ENCODE peak calls at places on chromosomes 5 and 9, in eight cellular contexts. H, U, G, T, O, C, B and D are unnamed samples.

GRCh38 chr5:126811515-126812198 is 34.7 kb downstream of the LMNB1 start:
- DNase-seq in H (no peak), U (no peak), G (no peak), T (peak), O (no peak), C (no peak), B (no peak), D (no peak)

GRCh38 chr5:68682400-68683152 is 411.2 kb upstream of the SLC30A5 start:
- DNase-seq in H (no peak), U (no peak), G (peak), T (no peak), O (no peak), C (no peak), B (peak), D (no peak)

GRCh38 chr9:3756071-3756470 is 230.3 kb upstream of the RFX3 start:
- DNase-seq in H (no peak), U (no peak), G (no peak), T (no peak), O (no peak), C (no peak), B (no peak), D (no peak)

GRCh38 chr9:125989524-125990180 is 242.5 kb downstream of the PBX3 start:
- DNase-seq in H (no peak), U (no peak), G (no peak), T (no peak), O (peak), C (no peak), B (no peak), D (no peak)

GRCh38 chr9:115687356-115687755 is 466.2 kb upstream of the PAPPA start:
- DNase-seq in H (no peak), U (no peak), G (no peak), T (no peak), O (no peak), C (no peak), B (no peak), D (no peak)

GRCh38 chr5:151480384-151480783 is 33.0 kb downstream of the SLC36A1 start:
- DNase-seq in H (no peak), U (no peak), G (no peak), T (peak), O (no peak), C (no peak), B (no peak), D (no peak)

GRCh38 chr5:74432240-74432639 is 208.3 kb downstream of the ENC1 start:
- DNase-seq in H (no peak), U (no peak), G (no peak), T (no peak), O (no peak), C (no peak), B (no peak), D (no peak)

GRCh38 chr5:103033696-103034095 is 86.2 kb downstream of the GIN1 start:
- DNase-seq in H (no peak), U (no peak), G (no peak), T (no peak), O (no peak), C (no peak), B (no peak), D (no peak)

GRCh38 chr5:93893050-93893449 is 151.7 kb upstream of the POU5F2 start:
- DNase-seq in H (no peak), U (no peak), G (no peak), T (no peak), O (no peak), C (no peak), B (no peak), D (no peak)

GRCh38 chr9:22529426-22530199 is 83.0 kb downstream of the DMRTA1 start:
- DNase-seq in H (no peak), U (no peak), G (no peak), T (no peak), O (no peak), C (no peak), B (no peak), D (no peak)

GRCh38 chr9:22528485-22528884 is 81.9 kb downstream of the DMRTA1 start:
- DNase-seq in H (no peak), U (no peak), G (no peak), T (peak), O (no peak), C (no peak), B (peak), D (no peak)
- TF ChIP-seq CTCF in H (no peak), U (peak), G (no peak), T (peak), O (peak), C (peak), B (peak), D (no peak)

GRCh38 chr9:21078702-21079101 is 960 bp upstream of the IFNB1 start:
- DNase-seq in H (no peak), U (no peak), G (no peak), T (no peak), O (no peak), C (no peak), B (peak), D (no peak)
- TF ChIP-seq CTCF in H (no peak), U (no peak), G (no peak), T (no peak), O (no peak), C (peak), B (no peak), D (no peak)

GRCh38 chr9:130938184-130938651 is 829 bp downstream of the FIBCD1 start:
- DNase-seq in H (no peak), U (no peak), G (no peak), T (no peak), O (no peak), C (no peak), B (no peak), D (no peak)

GRCh38 chr9:130937146-130938076 is 1.6 kb downstream of the FIBCD1 start:
- DNase-seq in H (no peak), U (no peak), G (no peak), T (no peak), O (no peak), C (no peak), B (no peak), D (no peak)

GRCh38 chr9:130940023-130940549 is 1.0 kb upstream of the FIBCD1 start:
- DNase-seq in H (no peak), U (no peak), G (no peak), T (no peak), O (no peak), C (no peak), B (no peak), D (no peak)

GRCh38 chr9:130939405-130939941 is 426 bp upstream of the FIBCD1 start:
- DNase-seq in H (no peak), U (no peak), G (no peak), T (no peak), O (no peak), C (no peak), B (no peak), D (no peak)

DNA sequence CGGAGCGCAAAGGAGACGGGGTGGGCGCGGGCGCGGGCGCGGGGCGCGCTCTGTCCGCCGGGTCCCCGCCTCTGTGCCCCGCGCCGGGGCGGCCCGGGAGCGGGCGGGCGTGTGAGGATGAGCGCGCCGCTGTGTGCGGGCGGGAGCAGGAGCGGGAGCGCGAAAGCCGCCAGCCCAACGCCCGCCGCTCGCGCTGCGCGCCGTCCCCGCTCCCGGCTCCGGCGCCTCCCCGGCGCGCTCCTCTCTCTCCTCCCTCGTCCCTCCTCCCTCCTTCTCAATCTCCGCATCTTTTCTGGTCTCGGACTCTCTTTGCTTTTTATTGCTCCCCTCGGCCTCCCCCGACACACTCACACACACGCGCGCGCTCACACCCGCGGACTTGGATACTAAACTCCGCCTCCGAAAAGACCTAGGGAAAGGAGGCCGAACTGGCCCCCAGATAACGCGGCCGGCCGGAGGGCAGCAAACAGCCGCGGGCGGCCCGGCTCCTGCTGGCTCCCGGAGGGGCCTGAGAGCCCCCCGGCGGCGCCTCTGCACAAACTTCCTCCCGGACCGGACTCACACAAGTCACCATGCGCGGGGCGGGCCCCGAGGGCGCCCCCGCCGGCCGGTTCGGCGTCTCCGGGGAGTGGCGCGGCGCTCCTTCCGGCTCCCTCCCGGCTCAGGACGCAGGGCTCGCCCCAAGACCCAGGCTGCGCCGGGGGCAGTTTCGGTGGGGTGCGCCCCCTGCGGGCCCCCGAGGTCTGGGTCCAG is at the start of gene FIBCD1:
- DNase-seq in H (no peak), U (no peak), G (peak), T (peak), O (no peak), C (no peak), B (peak), D (no peak)
- TF ChIP-seq CTCF in H (no peak), U (no peak), G (peak), T (peak), O (peak), C (peak), B (peak), D (peak)

DNA sequence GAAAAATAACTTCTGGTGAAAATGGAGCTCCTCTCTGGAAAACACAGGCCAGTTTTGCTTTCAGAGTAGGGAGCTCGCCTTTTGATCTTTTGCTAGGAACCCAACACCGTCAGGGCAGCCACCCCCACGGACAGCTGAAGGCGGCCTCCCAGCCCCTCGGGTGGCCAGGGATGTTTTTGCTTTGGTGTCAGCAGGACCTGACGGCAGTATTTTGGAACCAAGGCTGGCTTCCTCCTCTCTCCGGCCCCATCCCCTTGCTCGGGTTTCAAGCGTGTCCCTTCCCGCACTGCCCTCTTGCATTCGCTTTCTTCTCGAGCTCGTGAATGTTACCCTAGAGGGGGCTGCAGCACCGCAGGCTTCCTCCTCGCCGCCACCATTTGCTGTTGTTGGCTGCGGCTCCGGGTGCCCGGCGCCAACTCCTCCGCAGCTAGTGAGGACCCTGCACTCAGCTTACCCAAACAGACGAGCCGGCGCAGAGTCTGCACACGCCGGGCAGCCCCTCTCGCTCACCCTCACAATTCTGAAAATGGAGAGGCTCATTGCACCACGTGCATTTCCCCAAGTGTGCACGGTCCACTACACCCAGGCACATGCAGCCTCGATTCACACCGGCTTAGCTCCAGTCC is 35.5 kb upstream of the ADAMTSL1 start:
- DNase-seq in H (peak), U (no peak), G (no peak), T (no peak), O (peak), C (no peak), B (no peak), D (no peak)
- TF ChIP-seq CTCF in H (peak), U (no peak), G (no peak), T (peak), O (peak), C (no peak), B (no peak), D (peak)